ENCODE peak calls at places on chromosome 14, in four cellular contexts. E is progenitor cell of endocrine pancreas; Z is activated effector memory CD4-positive, alpha-beta T cell treated with Interleukin-2 at 50 U/mL for 16 hours; I is activated T-cell treated with anti-CD3 and anti-CD28 coated beads for 1 hour. V is an unnamed sample.

GRCh38 chr14:86357119-86357518 is 827.2 kb downstream of the FLRT2 start:
- DNase-seq in E (no peak), Z (no peak), I (no peak), V (no peak)

GRCh38 chr14:78170203-78170602 is at the start of gene NRXN3:
- DNase-seq in Z (no peak), E (peak), I (no peak), V (no peak)

GRCh38 chr14:77026166-77026929 is 2.2 kb downstream of the IRF2BPL start:
- DNase-seq in Z (no peak), E (no peak), I (no peak), V (no peak)

GRCh38 chr14:104282332-104283196 is 144.2 kb downstream of the KIF26A start:
- DNase-seq in Z (no peak), I (no peak), E (peak), V (no peak)

GRCh38 chr14:80404413-80404812 is 193.1 kb upstream of the DIO2 start:
- DNase-seq in Z (no peak), E (no peak), I (no peak), V (no peak)

GRCh38 chr14:75631453-75631831 is 29.2 kb downstream of the ERG28 start:
- DNase-seq in I (no peak), E (no peak), Z (no peak), V (no peak)

GRCh38 chr14:72666610-72667009 is 227.3 kb downstream of the DPF3 start:
- DNase-seq in I (no peak), Z (no peak), E (no peak), V (peak)

GRCh38 chr14:74754157-74754556 is 9.0 kb upstream of the YLPM1 start:
- DNase-seq in Z (no peak), E (no peak), I (no peak), V (no peak)

GRCh38 chr14:33406766-33407165 is 468.1 kb downstream of the NPAS3 start:
- DNase-seq in E (no peak), I (no peak), Z (no peak), V (no peak)

GRCh38 chr14:72786377-72787350 is 107.2 kb downstream of the DPF3 start:
- DNase-seq in I (no peak), E (no peak), Z (no peak), V (no peak)

GRCh38 chr14:45716506-45716905 is 463.5 kb upstream of the MIS18BP1 start:
- DNase-seq in I (no peak), Z (no peak), E (no peak), V (no peak)

GRCh38 chr14:99878563-99878962 is 85.3 kb downstream of the EML1 start:
- DNase-seq in Z (no peak), E (no peak), I (no peak), V (no peak)

GRCh38 chr14:74476107-74476506 is 17.0 kb downstream of the NPC2 start:
- DNase-seq in Z (no peak), E (no peak), I (no peak), V (no peak)

GRCh38 chr14:65478596-65478995 is 66.1 kb downstream of the FUT8 start:
- DNase-seq in Z (no peak), E (no peak), I (no peak), V (peak)

GRCh38 chr14:72715215-72715909 is 178.5 kb downstream of the DPF3 start:
- DNase-seq in Z (no peak), I (no peak), E (no peak), V (no peak)

GRCh38 chr14:61567838-61568571 is 127.3 kb upstream of the HIF1A start:
- DNase-seq in Z (no peak), E (no peak), I (no peak), V (no peak)

GRCh38 chr14:102993523-102993922 is 63.8 kb downstream of the CDC42BPB start:
- DNase-seq in E (no peak), Z (no peak), I (no peak), V (no peak)

GRCh38 chr14:69652942-69653680 is 41.7 kb downstream of the SUSD6 start:
- DNase-seq in I (no peak), E (no peak), Z (no peak), V (no peak)

GRCh38 chr14:74984241-74985027 is 18.3 kb upstream of the EIF2B2 start:
- DNase-seq in I (no peak), E (no peak), Z (no peak), V (no peak)

GRCh38 chr14:68939893-68940613 is 39.0 kb downstream of the ACTN1 start:
- DNase-seq in I (no peak), E (no peak), Z (no peak), V (peak)

GRCh38 chr14:36879558-36879957 is 217.9 kb downstream of the PAX9 start:
- DNase-seq in E (no peak), I (no peak), Z (no peak), V (no peak)

GRCh38 chr14:50018236-50019210 is 97.8 kb downstream of the VCPKMT start:
- DNase-seq in Z (no peak), E (no peak), I (no peak), V (no peak)

GRCh38 chr14:56118611-56119181 is 485 bp downstream of the PELI2 start:
- DNase-seq in E (peak), I (peak), Z (peak), V (no peak)

GRCh38 chr14:101350021-101350420 is 211.3 kb upstream of the DIO3 start:
- DNase-seq in Z (no peak), E (no peak), I (no peak), V (no peak)

GRCh38 chr14:54447231-54447692 is 6.1 kb upstream of the CNIH1 start:
- DNase-seq in E (no peak), Z (no peak), I (no peak), V (no peak)

GRCh38 chr14:103721334-103722120 is 5.9 kb downstream of the ZFYVE21 start:
- DNase-seq in I (no peak), E (no peak), Z (no peak), V (no peak)

GRCh38 chr14:32366256-32366655 is 37.2 kb downstream of the AKAP6 start:
- DNase-seq in Z (no peak), I (no peak), E (no peak), V (no peak)

GRCh38 chr14:56129941-56130340 is 11.7 kb downstream of the PELI2 start:
- DNase-seq in E (no peak), I (no peak), Z (no peak), V (no peak)

GRCh38 chr14:64728106-64728505 is 23.9 kb downstream of the PLEKHG3 start:
- DNase-seq in E (no peak), Z (no peak), I (no peak), V (no peak)

GRCh38 chr14:30805284-30805683 is 69.1 kb upstream of the COCH start:
- DNase-seq in E (no peak), Z (no peak), I (no peak), V (no peak)

GRCh38 chr14:65206448-65207096 is 104.3 kb upstream of the MAX start:
- DNase-seq in Z (no peak), I (no peak), E (no peak), V (no peak)

GRCh38 chr14:102363182-102363952 is 626 bp downstream of the TECPR2 start:
- DNase-seq in E (no peak), I (peak), Z (peak), V (no peak)

GRCh38 chr14:24243336-24243836 is 963 bp upstream of the TINF2 start:
- DNase-seq in Z (no peak), I (no peak), E (no peak), V (no peak)

GRCh38 chr14:34629344-34629656 is 648 bp downstream of the SNX6 start:
- DNase-seq in E (peak), Z (no peak), I (no peak), V (no peak)

GRCh38 chr14:76904100-76904739 is 78.0 kb downstream of the LRRC74A start:
- DNase-seq in E (no peak), Z (no peak), I (no peak), V (no peak)

GRCh38 chr14:104554608-104555401 is 24.8 kb upstream of the C14orf180 start:
- DNase-seq in Z (no peak), E (no peak), I (no peak), V (no peak)

GRCh38 chr14:33401326-33401725 is 462.6 kb downstream of the NPAS3 start:
- DNase-seq in Z (no peak), I (no peak), E (no peak), V (no peak)

GRCh38 chr14:79862045-79862444 is 349.3 kb downstream of the DIO2 start:
- DNase-seq in I (no peak), E (no peak), Z (no peak), V (no peak)